ENCODE peak calls at places on chromosomes 6 and 20, in nine cellular contexts. O, J, F, G, X, N, S, U and L are unnamed samples. For H3K36me3 and H3K4me1, the result is how much of the 10 kb centered on the place peaks cover.

GRCh38 chr6:148313483-148313882 is 29.2 kb upstream of the SASH1 start:
- DNase-seq in F (no peak), X (no peak), G (no peak), N (no peak), S (no peak), J (no peak), U (no peak), O (no peak), L (no peak)

GRCh38 chr6:108948252-108948651 is 100.0 kb downstream of the ARMC2 start:
- DNase-seq in N (no peak), G (no peak), F (no peak), X (no peak), S (peak), U (no peak), O (no peak), J (no peak), L (no peak)

GRCh38 chr20:32632461-32633354 is 41.0 kb downstream of the C20orf203 start:
- DNase-seq in J (no peak), X (no peak), U (no peak), N (no peak), G (no peak), S (no peak), O (no peak), F (no peak), L (no peak)

GRCh38 chr20:24971702-24972101 is 20.8 kb downstream of the APMAP start:
- DNase-seq in N (no peak), S (no peak), O (no peak), J (no peak), X (no peak), F (no peak), U (no peak), G (no peak), L (no peak)

GRCh38 chr6:157396026-157396425 is 15.0 kb downstream of the ZDHHC14 start:
- DNase-seq in G (no peak), S (no peak), F (no peak), U (no peak), N (no peak), O (no peak), X (no peak), J (no peak), L (no peak)

GRCh38 chr6:166601956-166602355 is 15.5 kb upstream of the RAMACL start:
- DNase-seq in G (no peak), J (no peak), X (no peak), F (no peak), N (no peak), S (no peak), O (no peak), U (no peak), L (no peak)

GRCh38 chr20:45993197-45993951 is 15.3 kb upstream of the MMP9 start:
- DNase-seq in G (peak), F (no peak), O (no peak), U (no peak), X (peak), N (no peak), J (no peak), S (peak), L (no peak)

GRCh38 chr6:115798229-115798628 is 262.5 kb downstream of the FRK start:
- DNase-seq in O (no peak), S (no peak), J (no peak), F (no peak), N (no peak), X (no peak), G (no peak), U (no peak), L (no peak)

GRCh38 chr6:45458672-45459071 is 80.9 kb upstream of the SUPT3H start:
- DNase-seq in O (no peak), X (no peak), G (no peak), S (no peak), U (no peak), N (no peak), J (no peak), F (no peak), L (no peak)

GRCh38 chr20:4180355-4180754 is 165.0 kb upstream of the RNF24 start:
- DNase-seq in O (no peak), F (no peak), J (no peak), X (no peak), G (no peak), S (no peak), U (no peak), N (no peak), L (no peak)
- H3K36me3 ChIP-seq in O (under half), F (under half), J (under half), X (under half), G (half or more), S (under half), U (under half), N (under half), L (under half)

DNA sequence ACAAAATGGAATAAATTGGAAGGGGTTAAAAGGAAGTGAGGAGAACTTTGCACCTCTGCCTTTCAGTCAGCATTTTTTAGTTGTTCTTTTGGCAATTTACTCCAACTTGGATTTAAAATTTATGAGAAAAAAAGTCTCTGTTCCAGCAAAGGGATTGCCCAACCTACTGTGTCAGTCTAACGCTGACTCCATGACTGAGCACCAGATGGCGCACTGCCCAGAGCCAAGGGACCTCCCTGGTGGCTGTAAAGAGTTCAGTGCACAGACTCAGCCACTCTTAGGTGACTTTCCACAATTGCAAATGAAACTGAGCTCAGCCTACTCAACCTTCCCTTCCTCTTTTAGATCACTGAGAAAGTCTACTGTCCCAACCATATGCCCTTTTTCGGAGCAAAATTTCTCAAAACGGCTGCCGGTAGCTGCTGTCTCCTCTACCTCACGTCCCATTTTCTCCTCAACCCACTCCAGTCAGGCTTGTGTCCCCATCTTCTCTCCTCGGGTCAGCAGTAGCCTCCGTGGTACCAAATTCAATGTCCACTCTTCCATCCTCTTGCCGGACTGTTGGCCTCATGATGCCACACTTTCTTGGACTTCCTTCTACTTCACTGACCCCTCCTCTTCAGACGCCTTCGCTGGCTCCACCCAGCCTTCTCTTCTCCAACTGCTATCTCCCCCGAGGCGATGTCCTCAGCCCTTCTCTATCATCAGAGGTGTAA is 38.7 kb downstream of the GSTA2 start:
- DNase-seq in G (peak), F (peak), J (peak), X (peak), N (peak), U (peak), O (peak), S (peak), L (peak)
- H3K4me1 ChIP-seq in G (under half), F (under half), J (under half), X (under half), N (under half), U (under half), O (under half), S (under half), L (under half)

GRCh38 chr6:15511248-15512125 is 151.3 kb downstream of the DTNBP1 start:
- DNase-seq in X (no peak), G (no peak), U (no peak), F (no peak), O (peak), N (no peak), S (no peak), J (peak), L (no peak)
- H3K36me3 ChIP-seq in X (under half), G (under half), U (under half), F (under half), O (under half), N (half or more), S (under half), J (under half), L (under half)

DNA sequence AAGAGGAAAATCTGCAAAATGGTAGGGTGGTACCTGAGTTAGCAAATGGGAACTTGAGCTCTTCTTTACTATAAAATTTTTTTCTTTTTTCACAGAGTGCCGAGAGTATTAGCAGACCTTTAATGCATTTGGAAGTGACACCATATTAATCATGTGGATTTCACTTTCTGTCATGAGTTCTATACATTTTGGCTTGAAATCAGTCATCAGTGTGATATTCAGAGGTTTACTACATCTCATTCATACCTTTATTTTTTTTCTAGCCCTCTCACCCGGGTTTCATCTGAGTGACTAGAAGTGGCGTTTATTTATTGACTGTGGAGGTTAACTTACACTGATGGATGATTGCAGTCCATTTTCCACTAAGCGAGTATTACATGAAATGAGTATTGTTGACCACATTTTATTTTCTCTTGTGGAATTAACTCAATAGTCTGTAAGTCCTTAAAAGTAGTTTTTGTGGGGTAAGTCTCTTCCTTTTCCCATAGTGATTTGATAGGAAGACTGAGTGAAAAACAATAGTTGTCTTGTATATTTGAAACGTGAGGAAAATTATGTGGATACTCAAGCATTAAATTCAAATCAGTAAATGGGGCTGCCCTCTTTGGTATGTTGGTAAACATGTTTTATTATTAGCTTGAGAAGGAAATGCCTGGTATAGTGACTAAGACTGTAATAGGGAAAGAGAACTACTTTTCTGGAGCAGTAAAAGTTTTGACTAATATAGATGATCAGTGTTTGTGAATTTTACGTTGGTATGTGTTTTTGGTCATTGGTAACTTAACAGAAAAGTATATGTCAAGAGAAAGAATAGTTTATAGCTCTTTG is 55.5 kb downstream of the JARID2 start:
- DNase-seq in N (no peak), G (peak), X (no peak), U (no peak), S (no peak), O (no peak), J (no peak), F (no peak), L (no peak)
- H3K4me1 ChIP-seq in N (half or more), G (under half), X (under half), U (under half), S (under half), O (half or more), J (under half), F (half or more), L (under half)

GRCh38 chr6:138426500-138427123 is 22.6 kb downstream of the HEBP2 start:
- DNase-seq in N (no peak), X (no peak), F (no peak), U (no peak), J (no peak), S (no peak), O (no peak), G (no peak), L (no peak)
- H3K36me3 ChIP-seq in N (under half), X (under half), F (under half), U (under half), J (under half), S (under half), O (under half), G (under half), L (under half)

DNA sequence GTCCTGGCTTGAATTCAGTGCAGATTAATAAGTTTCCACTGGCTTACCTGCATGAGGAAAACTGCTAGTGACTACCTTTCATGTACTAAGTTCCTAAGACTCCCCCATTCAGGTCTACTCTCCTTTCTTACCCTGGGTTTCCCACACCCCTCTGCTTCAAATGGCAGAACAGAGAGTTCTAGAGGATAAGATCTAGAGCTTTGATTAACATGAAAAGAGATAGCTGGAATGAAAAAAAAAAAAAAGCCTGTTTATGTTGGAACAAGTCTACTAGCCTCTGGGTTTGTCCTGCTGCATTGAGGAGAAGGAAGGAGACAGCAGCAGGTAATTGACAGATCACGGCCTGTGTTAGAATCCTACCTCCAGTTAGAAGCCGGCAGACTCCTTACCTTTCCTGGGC is 201.4 kb upstream of the SOX4 start:
- DNase-seq in S (no peak), X (no peak), G (no peak), N (no peak), J (no peak), F (no peak), U (no peak), O (no peak), L (no peak)
- H3K4me1 ChIP-seq in S (under half), X (under half), G (under half), N (under half), J (under half), F (under half), U (under half), O (under half), L (under half)

DNA sequence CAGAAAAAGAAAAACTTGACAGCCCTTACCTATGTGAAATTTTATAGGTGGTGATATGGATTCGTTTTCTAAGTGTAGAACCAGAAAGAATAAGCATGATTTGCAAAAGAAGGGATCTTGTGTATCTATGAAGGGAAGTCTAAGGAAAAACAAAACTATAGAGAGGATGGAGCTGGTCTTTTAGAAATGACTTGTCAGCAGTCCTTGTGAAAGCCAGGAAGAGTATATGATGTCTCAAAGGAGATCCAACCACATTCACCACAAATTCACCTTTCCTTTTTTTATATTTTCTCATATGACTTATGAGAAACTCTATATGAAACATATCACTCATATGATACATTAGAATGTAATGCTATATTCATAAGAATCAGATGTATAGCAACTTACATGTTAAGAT is 91.8 kb upstream of the NUP153 start:
- DNase-seq in X (no peak), F (no peak), S (no peak), J (no peak), G (no peak), N (no peak), U (no peak), O (no peak), L (no peak)
- H3K36me3 ChIP-seq in X (under half), F (half or more), S (under half), J (under half), G (under half), N (half or more), U (under half), O (half or more), L (half or more)

GRCh38 chr6:75372884-75373283 is 88.3 kb upstream of the TMEM30A start:
- DNase-seq in S (no peak), X (no peak), G (no peak), U (no peak), N (no peak), O (no peak), J (no peak), F (no peak), L (no peak)
- H3K4me1 ChIP-seq in S (under half), X (under half), G (under half), U (under half), N (under half), O (under half), J (under half), F (under half), L (under half)

GRCh38 chr6:37303091-37303620 is 45.2 kb upstream of the TMEM217 start:
- DNase-seq in F (no peak), O (no peak), X (no peak), G (no peak), N (no peak), J (no peak), S (no peak), U (no peak), L (no peak)
- H3K36me3 ChIP-seq in F (under half), O (under half), X (under half), G (under half), N (half or more), J (under half), S (under half), U (under half), L (under half)